ENCODE peak calls at places on chromosome 20, in seven cellular contexts. X is HFFc6, C is psoas muscle, L is endodermal cell, P is endothelial cell, J is GM20000, I is AG09319. M is an unnamed sample.

GRCh38 chr20:23296841-23297701 is 53.5 kb upstream of the NXT1 start:
- DNase-seq in X (peak; percentile 13), C (no peak), L (no peak), P (no peak), J (no peak), I (no peak), M (no peak)

GRCh38 chr20:31806564-31807355 is 12.4 kb upstream of the MYLK2 start:
- DNase-seq in X (no peak), C (peak; percentile 68), L (no peak), P (no peak), J (no peak), I (no peak), M (no peak)

GRCh38 chr20:57708694-57709673 is 831 bp downstream of the PMEPA1 start:
- DNase-seq in X (no peak), C (peak; percentile 68), L (no peak), P (peak; percentile 28), J (no peak), I (no peak), M (no peak)

GRCh38 chr20:43662943-43663655 is 3.8 kb upstream of the MYBL2 start:
- DNase-seq in X (peak; percentile 77), C (no peak), L (peak; percentile 35), P (no peak), J (no peak), I (no peak), M (no peak)

GRCh38 chr20:47354388-47354709 is 2.1 kb downstream of the ZMYND8 start:
- DNase-seq in X (no peak), C (no peak), L (no peak), P (no peak), J (no peak), I (no peak), M (no peak)

GRCh38 chr20:8670900-8671229 is 398.0 kb upstream of the PLCB4 start:
- DNase-seq in X (no peak), C (no peak), L (no peak), P (no peak), J (no peak), I (no peak), M (no peak)

GRCh38 chr20:58893355-58894151 is 41.0 kb downstream of the GNAS start:
- DNase-seq in X (no peak), C (no peak), L (no peak), P (no peak), J (no peak), I (no peak), M (peak; percentile 53)

GRCh38 chr20:59985864-59986263 is 27.6 kb downstream of the CDH26 start:
- DNase-seq in X (no peak), C (no peak), L (no peak), P (no peak), J (no peak), I (no peak), M (no peak)

GRCh38 chr20:62023935-62024334 is 41.7 kb downstream of the TAF4 start:
- DNase-seq in X (no peak), C (peak; percentile 19), L (no peak), P (no peak), J (no peak), I (no peak), M (no peak)

GRCh38 chr20:42218566-42218965 is 600.4 kb upstream of the CHD6 start:
- DNase-seq in X (no peak), C (no peak), L (no peak), P (no peak), J (no peak), I (no peak), M (no peak)

GRCh38 chr20:12173333-12173732 is 255.6 kb downstream of the BTBD3 start:
- DNase-seq in X (no peak), C (no peak), L (no peak), P (no peak), J (no peak), I (no peak), M (no peak)

GRCh38 chr20:3330046-3330741 is 77.3 kb downstream of the DNAAF9 start:
- DNase-seq in X (peak; percentile 12), C (no peak), L (no peak), P (no peak), J (no peak), I (peak; percentile 43), M (no peak)

GRCh38 chr20:62778058-62778457 is 18.2 kb upstream of the MRGBP start:
- DNase-seq in X (no peak), C (no peak), L (no peak), P (no peak), J (no peak), I (no peak), M (no peak)

GRCh38 chr20:51425347-51426106 is 117.0 kb downstream of the NFATC2 start:
- DNase-seq in X (no peak), C (no peak), L (no peak), P (no peak), J (no peak), I (no peak), M (no peak)

GRCh38 chr20:34543457-34544056 is 15.0 kb upstream of the MAP1LC3A start:
- DNase-seq in X (no peak), C (no peak), L (no peak), P (no peak), J (no peak), I (no peak), M (no peak)

GRCh38 chr20:59678286-59678685 is 73.9 kb downstream of the PHACTR3 start:
- DNase-seq in X (no peak), C (no peak), L (no peak), P (no peak), J (no peak), I (no peak), M (no peak)

GRCh38 chr20:36824142-36824940 is 50.8 kb upstream of the DSN1 start:
- DNase-seq in X (no peak), C (no peak), L (no peak), P (no peak), J (no peak), I (no peak), M (no peak)

GRCh38 chr20:53738039-53738944 is 144.7 kb upstream of the ZNF217 start:
- DNase-seq in X (peak; percentile 87), C (peak; percentile 66), L (peak; percentile 92), P (peak; percentile 56), J (no peak), I (peak; percentile 83), M (peak; percentile 89)

GRCh38 chr20:37326666-37327065 is 19.3 kb upstream of the SRC start:
- DNase-seq in X (no peak), C (no peak), L (no peak), P (no peak), J (no peak), I (no peak), M (no peak)

GRCh38 chr20:62875419-62876355 is 14.1 kb upstream of the TCFL5 start:
- DNase-seq in X (peak; percentile 77), C (peak; percentile 90), L (peak; percentile 96), P (peak; percentile 74), J (no peak), I (no peak), M (no peak)

GRCh38 chr20:2252419-2253060 is 43.3 kb upstream of the TGM3 start:
- DNase-seq in X (no peak), C (no peak), L (no peak), P (no peak), J (no peak), I (no peak), M (no peak)

GRCh38 chr20:36205026-36205425 is 31.3 kb upstream of the AAR2 start:
- DNase-seq in X (no peak), C (no peak), L (no peak), P (no peak), J (no peak), I (no peak), M (no peak)

GRCh38 chr20:17796096-17796563 is 96.4 kb downstream of the BANF2 start:
- DNase-seq in X (no peak), C (peak; percentile 71), L (no peak), P (no peak), J (no peak), I (peak; percentile 38), M (no peak)

GRCh38 chr20:39004508-39004907 is 42.4 kb downstream of the DHX35 start:
- DNase-seq in X (no peak), C (no peak), L (no peak), P (no peak), J (no peak), I (no peak), M (peak; percentile 25)

GRCh38 chr20:63056236-63057132 is 49.7 kb upstream of the BHLHE23 start:
- DNase-seq in X (peak; percentile 22), C (peak; percentile 68), L (peak; percentile 94), P (peak; percentile 85), J (peak; percentile 82), I (no peak), M (peak; percentile 43)

GRCh38 chr20:25499031-25499430 is 86.3 kb downstream of the NINL start:
- DNase-seq in X (no peak), C (no peak), L (no peak), P (no peak), J (no peak), I (no peak), M (no peak)

GRCh38 chr20:25497586-25498279 is 87.6 kb downstream of the NINL start:
- DNase-seq in X (no peak), C (no peak), L (no peak), P (no peak), J (no peak), I (no peak), M (no peak)

GRCh38 chr20:25500880-25501351 is 84.4 kb downstream of the NINL start:
- DNase-seq in X (no peak), C (no peak), L (no peak), P (no peak), J (no peak), I (no peak), M (no peak)

GRCh38 chr20:25498280-25498606 is 87.1 kb downstream of the NINL start:
- DNase-seq in X (no peak), C (no peak), L (no peak), P (no peak), J (no peak), I (no peak), M (no peak)

GRCh38 chr20:25499855-25500434 is 85.4 kb downstream of the NINL start:
- DNase-seq in X (no peak), C (no peak), L (no peak), P (no peak), J (no peak), I (no peak), M (no peak)
- TF ChIP-seq CTCF in X (peak; percentile 22), C (no peak), L (no peak), P (no peak), J (no peak), I (no peak), M (no peak)

GRCh38 chr20:6169251-6169650 is 46.4 kb upstream of the FERMT1 start:
- DNase-seq in X (peak; percentile 19), C (no peak), L (no peak), P (no peak), J (no peak), I (no peak), M (no peak)
- TF ChIP-seq CTCF in X (no peak), C (no peak), L (peak; percentile 52), P (no peak), J (no peak), I (no peak), M (no peak)

DNA sequence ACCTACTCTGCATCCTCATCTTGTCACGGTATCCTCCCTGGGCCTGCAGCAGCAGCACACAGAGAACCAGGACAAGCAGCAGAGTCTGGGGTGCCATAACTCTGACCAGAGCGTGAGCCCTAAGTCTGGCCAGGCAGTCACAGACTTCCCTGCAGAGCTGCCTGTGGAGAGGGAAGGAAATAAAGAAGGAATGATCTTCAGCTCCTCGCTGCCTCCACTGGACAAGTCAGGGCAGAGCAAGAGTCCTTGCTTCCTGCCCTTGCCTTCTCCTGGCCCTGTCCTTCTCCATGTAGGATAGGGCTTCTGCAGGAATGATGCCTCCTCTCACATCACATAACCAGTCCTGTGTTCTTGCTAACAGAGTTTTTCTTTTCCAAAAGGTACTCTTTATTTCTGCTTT is 15.9 kb upstream of the WFDC11 start:
- DNase-seq in X (no peak), C (no peak), L (peak; percentile 76), P (peak; percentile 9), J (no peak), I (no peak), M (no peak)
- TF ChIP-seq CTCF in X (no peak), C (no peak), L (peak; percentile 71), P (no peak), J (no peak), I (no peak), M (no peak)

GRCh38 chr20:9884061-9884460 is 45.2 kb upstream of the PAK5 start:
- DNase-seq in X (no peak), C (no peak), L (peak; percentile 54), P (no peak), J (no peak), I (no peak), M (no peak)
- TF ChIP-seq CTCF in X (no peak), C (no peak), L (peak; percentile 69), P (no peak), J (no peak), I (peak; percentile 0), M (no peak)